ENCODE peak calls at places on chromosomes 12 and 14, in six cellular contexts. C is NCI-H774, E is C1 segment of cervical spinal cord, T is neural progenitor cell, U is RKO, S is WERI-Rb-1. H is an unnamed sample.

GRCh38 chr12:132429932-132430643 is 59.9 kb upstream of the FBRSL1 start:
- DNase-seq in C (peak; percentile 94), U (no peak), E (no peak), T (peak; percentile 86), S (peak; percentile 96), H (peak; percentile 86)

GRCh38 chr12:111458773-111459172 is 53.0 kb downstream of the SH2B3 start:
- DNase-seq in C (no peak), U (no peak), T (no peak), E (no peak), S (no peak), H (no peak)

GRCh38 chr12:113647048-113647447 is 175.4 kb upstream of the LHX5 start:
- DNase-seq in S (peak; percentile 77), E (peak; percentile 3), T (peak; percentile 53), U (no peak), C (peak; percentile 31), H (no peak)

GRCh38 chr12:93151079-93151759 is 222.1 kb upstream of the EEA1 start:
- DNase-seq in U (no peak), S (no peak), E (no peak), T (no peak), C (peak; percentile 38), H (no peak)

GRCh38 chr14:77375164-77375950 is 1.5 kb downstream of the TMED8 start:
- DNase-seq in S (no peak), C (no peak), E (no peak), T (no peak), U (no peak), H (no peak)

GRCh38 chr14:93271111-93271510 is 61.7 kb downstream of the BTBD7 start:
- DNase-seq in S (no peak), U (no peak), T (no peak), C (no peak), E (no peak), H (no peak)

GRCh38 chr12:63138484-63138883 is 12.5 kb downstream of the AVPR1A start:
- DNase-seq in T (no peak), U (no peak), E (no peak), C (no peak), S (no peak), H (no peak)

GRCh38 chr14:61281186-61281676 is at the start of gene TMEM30B:
- DNase-seq in S (no peak), T (no peak), U (no peak), C (peak; percentile 78), E (no peak), H (peak; percentile 34)

GRCh38 chr12:57332646-57333312 is 81.8 kb upstream of the STAC3 start:
- DNase-seq in T (no peak), U (no peak), E (no peak), C (no peak), S (no peak), H (no peak)

GRCh38 chr12:66755727-66756395 is 77.0 kb upstream of the GRIP1 start:
- DNase-seq in T (no peak), C (no peak), E (no peak), S (no peak), U (no peak), H (no peak)

GRCh38 chr12:89129471-89129870 is 222.8 kb downstream of the DUSP6 start:
- DNase-seq in T (no peak), S (no peak), U (no peak), E (no peak), C (no peak), H (no peak)

GRCh38 chr14:90293766-90294471 is 37.6 kb downstream of the PSMC1 start:
- DNase-seq in U (no peak), C (no peak), T (no peak), S (no peak), E (no peak), H (no peak)

GRCh38 chr14:91360490-91361235 is 57.0 kb downstream of the CCDC88C start:
- DNase-seq in T (no peak), U (no peak), S (no peak), E (no peak), C (no peak), H (no peak)

GRCh38 chr14:20719777-20720176 is 25.9 kb upstream of the EDDM3A start:
- DNase-seq in S (no peak), C (no peak), T (no peak), E (no peak), U (no peak), H (no peak)

GRCh38 chr14:32110200-32110896 is 33.2 kb downstream of the ARHGAP5 start:
- DNase-seq in E (no peak), C (no peak), U (no peak), S (no peak), T (no peak), H (no peak)

GRCh38 chr12:87182696-87183233 is 846.4 kb downstream of the C12orf50 start:
- DNase-seq in S (no peak), U (no peak), T (no peak), C (no peak), E (no peak), H (no peak)

GRCh38 chr12:63845726-63846125 is 1.2 kb downstream of the SRGAP1 start:
- DNase-seq in E (no peak), T (no peak), C (no peak), U (peak; percentile 40), S (no peak), H (no peak)

GRCh38 chr12:34602213-34602940 is 580.1 kb downstream of the ALG10 start:
- DNase-seq in U (no peak), C (no peak), E (no peak), S (no peak), T (no peak), H (no peak)

GRCh38 chr12:128829870-128830504 is 6.2 kb upstream of the SLC15A4 start:
- DNase-seq in E (no peak), C (no peak), T (no peak), U (peak; percentile 52), S (peak; percentile 73), H (no peak)

GRCh38 chr12:76633415-76633814 is 73.8 kb upstream of the OSBPL8 start:
- DNase-seq in C (no peak), T (no peak), E (no peak), S (no peak), U (no peak), H (no peak)

GRCh38 chr12:50283924-50284236 is 560 bp upstream of the LIMA1 start:
- DNase-seq in S (no peak), T (no peak), E (no peak), C (no peak), U (peak; percentile 55), H (no peak)

GRCh38 chr14:55274760-55275159 is 3.5 kb downstream of the FBXO34 start:
- DNase-seq in U (no peak), S (no peak), E (no peak), T (no peak), C (no peak), H (no peak)

H was measured in NCI-H1417 treated with DMSO at 0.1 percent for 48 hours.